ENCODE peak calls at places on chromosomes 2 and 18, in eight cellular contexts. J is WTC11; K is foreskin fibroblast; W is esophagus squamous epithelium; Y is CD4-positive, alpha-beta T cell; E is choroid plexus epithelial cell; Q is AG09319; I is cardiac muscle cell. Z is an unnamed sample.

GRCh38 chr2:128716371-128716770 is 397.7 kb upstream of the HS6ST1 start:
- DNase-seq in J (no peak), K (no peak), W (no peak), Y (no peak), E (no peak), Q (no peak), I (no peak), Z (no peak)

GRCh38 chr2:174332607-174333001 is 2.1 kb upstream of the SP9 start:
- DNase-seq in J (peak), K (no peak), W (no peak), Y (no peak), E (no peak), Q (no peak), I (no peak), Z (peak)

GRCh38 chr18:34710430-34711386 is 610 bp downstream of the DTNA start:
- DNase-seq in J (no peak), K (peak), W (no peak), Y (no peak), E (peak), Q (peak), I (peak), Z (no peak)

GRCh38 chr2:25290811-25291510 is 50.8 kb downstream of the DNMT3A start:
- DNase-seq in J (no peak), K (no peak), W (no peak), Y (no peak), E (no peak), Q (no peak), I (peak), Z (no peak)

GRCh38 chr18:60020107-60020925 is 120.5 kb downstream of the PMAIP1 start:
- DNase-seq in J (no peak), K (peak), W (no peak), Y (no peak), E (peak), Q (no peak), I (no peak), Z (no peak)

GRCh38 chr2:226023383-226023782 is 623.9 kb downstream of the NYAP2 start:
- DNase-seq in J (peak), K (no peak), W (no peak), Y (no peak), E (no peak), Q (no peak), I (no peak), Z (no peak)

GRCh38 chr18:6414118-6414722 is 491 bp downstream of the L3MBTL4 start:
- DNase-seq in J (peak), K (peak), W (no peak), Y (no peak), E (peak), Q (no peak), I (peak), Z (peak)

GRCh38 chr2:160324161-160324768 is 124.2 kb upstream of the ITGB6 start:
- DNase-seq in J (peak), K (peak), W (no peak), Y (peak), E (peak), Q (no peak), I (peak), Z (peak)

GRCh38 chr2:166643980-166644379 is 149.9 kb upstream of the SCN7A start:
- DNase-seq in J (no peak), K (no peak), W (no peak), Y (no peak), E (no peak), Q (no peak), I (no peak), Z (no peak)

GRCh38 chr2:20673686-20674308 is 6.9 kb downstream of the GDF7 start:
- DNase-seq in J (no peak), K (no peak), W (no peak), Y (no peak), E (no peak), Q (no peak), I (no peak), Z (no peak)

GRCh38 chr2:191297031-191297430 is 51.8 kb downstream of the MYO1B start:
- DNase-seq in J (no peak), K (no peak), W (no peak), Y (no peak), E (peak), Q (no peak), I (no peak), Z (no peak)

GRCh38 chr18:76838182-76838581 is 15.8 kb downstream of the ZNF236 start:
- DNase-seq in J (no peak), K (peak), W (no peak), Y (no peak), E (no peak), Q (no peak), I (peak), Z (no peak)

GRCh38 chr2:221969830-221970144 is 329.0 kb downstream of the PAX3 start:
- DNase-seq in J (no peak), K (no peak), W (no peak), Y (no peak), E (no peak), Q (no peak), I (no peak), Z (no peak)

GRCh38 chr2:206267567-206267966 is 6.9 kb upstream of the ZDBF2 start:
- DNase-seq in J (no peak), K (no peak), W (no peak), Y (no peak), E (no peak), Q (no peak), I (no peak), Z (no peak)

GRCh38 chr2:205556841-205557539 is 125.3 kb upstream of the NRP2 start:
- DNase-seq in J (peak), K (no peak), W (no peak), Y (no peak), E (no peak), Q (no peak), I (no peak), Z (no peak)

GRCh38 chr2:84782717-84783442 is 98.0 kb downstream of the TRABD2A start:
- DNase-seq in J (no peak), K (peak), W (no peak), Y (peak), E (no peak), Q (no peak), I (no peak), Z (no peak)

DNA sequence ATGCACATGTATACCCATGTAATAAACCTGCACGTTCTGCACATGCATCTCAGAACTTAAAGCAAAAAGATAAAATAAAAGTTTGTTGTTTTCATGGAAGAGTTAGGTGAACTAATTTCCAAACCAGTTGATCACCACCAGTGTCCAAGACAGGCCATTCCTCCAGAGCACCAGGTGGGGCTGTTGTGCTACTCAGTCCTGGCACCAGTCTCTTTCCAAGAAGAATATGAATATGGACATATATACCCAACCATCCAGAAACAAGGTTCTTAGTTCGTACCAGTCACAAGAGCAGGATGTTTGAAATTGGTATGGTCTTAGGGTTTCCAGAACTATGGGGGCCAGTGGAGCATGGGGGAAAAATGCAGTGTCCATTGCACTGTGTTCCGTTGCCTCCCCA is 17.2 kb upstream of the TNP1 start:
- DNase-seq in J (no peak), K (no peak), W (no peak), Y (no peak), E (peak), Q (no peak), I (peak), Z (no peak)
- TF ChIP-seq CTCF in J (no peak), K (no peak), W (no peak), Y (no peak), E (peak), Q (no peak), I (no peak), Z (no peak)

GRCh38 chr2:120777787-120778186 is 42.1 kb downstream of the GLI2 start:
- DNase-seq in J (no peak), K (no peak), W (no peak), Y (no peak), E (no peak), Q (no peak), I (no peak), Z (no peak)

GRCh38 chr2:120780402-120780801 is 44.7 kb downstream of the GLI2 start:
- DNase-seq in J (no peak), K (peak), W (no peak), Y (no peak), E (no peak), Q (no peak), I (no peak), Z (no peak)

GRCh38 chr2:120778244-120778643 is 42.6 kb downstream of the GLI2 start:
- DNase-seq in J (no peak), K (no peak), W (no peak), Y (no peak), E (no peak), Q (no peak), I (peak), Z (no peak)

GRCh38 chr2:120777170-120777751 is 41.6 kb downstream of the GLI2 start:
- DNase-seq in J (no peak), K (no peak), W (no peak), Y (no peak), E (no peak), Q (no peak), I (no peak), Z (no peak)

DNA sequence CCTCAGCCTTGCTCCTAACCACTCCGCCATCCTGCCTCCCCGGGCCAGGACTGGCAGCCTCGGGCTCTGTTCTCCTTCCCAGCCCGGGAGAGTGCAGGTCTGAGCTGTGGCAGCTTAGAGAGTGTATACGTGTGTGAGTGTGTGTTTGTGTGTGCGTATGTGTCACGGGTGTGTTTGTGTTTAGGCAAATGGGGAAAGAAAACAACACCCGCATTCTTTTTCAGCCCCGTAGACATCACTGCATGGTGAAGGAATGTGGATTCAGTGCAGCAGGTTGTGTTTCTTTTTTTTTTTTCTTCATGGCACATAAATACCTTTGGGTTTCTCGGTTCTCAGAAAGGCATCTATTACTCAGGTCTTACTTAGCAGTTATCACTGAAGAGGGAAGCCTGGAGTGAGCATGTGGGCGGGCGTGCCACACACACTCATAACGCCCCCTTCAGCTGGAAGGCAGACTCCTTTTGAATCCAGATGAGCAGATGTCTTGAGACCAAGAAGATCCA is 44.2 kb downstream of the GLI2 start:
- DNase-seq in J (no peak), K (peak), W (no peak), Y (no peak), E (peak), Q (no peak), I (peak), Z (no peak)
- TF ChIP-seq CTCF in J (no peak), K (peak), W (no peak), Y (no peak), E (peak), Q (peak), I (peak), Z (no peak)

GRCh38 chr2:172464340-172465129 is 37.1 kb downstream of the ITGA6 start:
- DNase-seq in J (no peak), K (no peak), W (no peak), Y (no peak), E (no peak), Q (no peak), I (no peak), Z (no peak)

GRCh38 chr2:172460780-172461201 is 33.4 kb downstream of the ITGA6 start:
- DNase-seq in J (no peak), K (no peak), W (no peak), Y (no peak), E (no peak), Q (no peak), I (peak), Z (no peak)

GRCh38 chr2:172461591-172462392 is 34.4 kb downstream of the ITGA6 start:
- DNase-seq in J (peak), K (peak), W (no peak), Y (peak), E (peak), Q (no peak), I (peak), Z (peak)

GRCh38 chr2:172465417-172466334 is 38.3 kb downstream of the ITGA6 start:
- DNase-seq in J (peak), K (peak), W (no peak), Y (peak), E (peak), Q (peak), I (peak), Z (peak)

DNA sequence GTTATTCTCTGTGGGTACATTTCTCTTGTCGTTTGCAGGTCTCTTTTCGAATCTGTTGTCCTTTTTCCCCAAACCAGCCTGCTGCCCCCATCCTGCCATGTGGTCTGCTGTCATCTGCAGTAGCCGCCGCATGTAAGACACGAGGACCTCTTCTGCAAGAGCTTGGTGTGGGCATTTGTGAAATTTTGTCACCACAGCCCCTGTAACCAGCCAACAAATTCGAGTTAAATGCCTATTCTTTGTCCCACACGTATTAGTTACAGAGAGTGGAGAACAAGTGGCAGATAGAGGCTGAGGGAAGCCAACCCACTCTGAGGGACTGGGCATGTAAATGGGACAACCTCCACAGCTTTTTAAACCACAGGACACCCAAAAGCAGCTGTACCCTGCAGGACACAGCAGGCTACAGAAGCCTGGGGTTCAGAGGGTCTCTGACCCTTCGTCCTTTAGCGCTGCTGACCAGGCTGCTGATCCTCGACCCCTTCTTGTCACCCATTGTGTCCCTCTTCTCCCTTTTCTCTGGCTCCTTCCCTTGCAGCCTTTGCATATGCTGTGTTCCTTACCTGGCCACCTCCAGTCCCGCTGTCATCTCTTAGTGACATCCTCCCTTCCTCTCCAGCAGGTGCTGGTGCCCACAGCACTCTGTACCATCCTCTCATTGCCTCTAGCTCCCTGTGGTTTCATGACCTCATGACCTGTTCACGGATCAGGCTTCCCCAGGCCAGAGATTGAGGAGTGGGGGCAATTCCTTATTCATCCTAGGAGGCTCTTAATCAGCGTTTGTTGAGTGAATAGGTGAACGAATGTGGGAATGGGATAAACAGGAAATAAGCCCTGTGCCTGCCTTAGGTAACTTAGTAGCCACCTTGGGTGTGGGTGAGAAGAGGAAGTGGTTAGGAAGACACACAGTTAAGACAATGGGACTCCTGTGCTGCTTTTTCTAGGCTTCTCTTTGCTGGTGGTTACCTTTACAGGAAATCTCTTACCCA is 35.3 kb downstream of the ITGA6 start:
- DNase-seq in J (no peak), K (no peak), W (no peak), Y (peak), E (no peak), Q (no peak), I (no peak), Z (no peak)
- TF ChIP-seq CTCF in J (peak), K (no peak), W (no peak), Y (peak), E (no peak), Q (no peak), I (no peak), Z (peak)

GRCh38 chr2:158380786-158381185 is 75.8 kb downstream of the CCDC148 start:
- DNase-seq in J (no peak), K (peak), W (no peak), Y (no peak), E (no peak), Q (peak), I (no peak), Z (no peak)

GRCh38 chr2:158385646-158386045 is 70.9 kb downstream of the CCDC148 start:
- DNase-seq in J (no peak), K (no peak), W (no peak), Y (no peak), E (no peak), Q (no peak), I (no peak), Z (no peak)

GRCh38 chr2:158378926-158379325 is 77.6 kb downstream of the CCDC148 start:
- DNase-seq in J (no peak), K (peak), W (no peak), Y (no peak), E (no peak), Q (peak), I (no peak), Z (no peak)

GRCh38 chr2:158381978-158382377 is 74.6 kb downstream of the CCDC148 start:
- DNase-seq in J (no peak), K (no peak), W (no peak), Y (no peak), E (no peak), Q (no peak), I (no peak), Z (no peak)

DNA sequence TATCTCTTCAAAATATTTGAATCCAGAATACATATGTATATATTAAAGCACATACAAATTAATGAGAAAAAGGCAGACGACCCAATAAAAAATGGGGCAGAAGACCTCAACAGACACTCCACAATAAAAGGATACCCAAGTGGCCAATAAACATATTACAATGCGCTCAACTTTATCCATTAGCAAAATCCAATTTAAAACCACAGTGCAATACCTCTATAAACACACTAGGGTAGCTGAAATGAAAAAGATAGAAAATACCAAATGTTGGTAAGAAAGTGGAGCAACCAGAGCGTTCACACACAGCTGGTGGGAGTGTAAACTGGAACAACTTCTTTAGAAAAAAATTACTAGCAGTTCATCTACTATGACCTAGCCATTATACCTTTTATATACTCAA is 75.3 kb downstream of the CCDC148 start:
- DNase-seq in J (no peak), K (no peak), W (no peak), Y (no peak), E (no peak), Q (no peak), I (no peak), Z (no peak)
- TF ChIP-seq CTCF in J (no peak), K (no peak), W (no peak), Y (no peak), E (no peak), Q (no peak), I (no peak), Z (peak)

Z was measured in endothelial cell.